ENCODE peak calls at places on chromosomes 13 and 19, in ten cellular contexts. One of them, this sample, is unnamed.

GRCh38 chr19:49210108-49210900 is 52.7 kb downstream of the TRPM4 start:
- DNase-seq in esophagus squamous epithelium: no peak
- DNase-seq in testis: peak; percentile 85
- DNase-seq in stomach: no peak
- DNase-seq in heart left ventricle: no peak
- DNase-seq in upper lobe of left lung: no peak
- DNase-seq in H1: peak; percentile 91
- DNase-seq in A549: no peak
- DNase-seq in NB4: peak; percentile 14
- DNase-seq in uterus: peak; percentile 32
- DNase-seq in this sample: no peak

GRCh38 chr19:47485210-47485609 is 1.2 kb upstream of the KPTN start:
- DNase-seq in esophagus squamous epithelium: no peak
- DNase-seq in testis: no peak
- DNase-seq in stomach: no peak
- DNase-seq in heart left ventricle: no peak
- DNase-seq in upper lobe of left lung: no peak
- DNase-seq in H1: no peak
- DNase-seq in A549: no peak
- DNase-seq in NB4: no peak
- DNase-seq in uterus: no peak
- DNase-seq in this sample: no peak

GRCh38 chr13:33158271-33158670 is 127.3 kb downstream of the STARD13 start:
- DNase-seq in esophagus squamous epithelium: no peak
- DNase-seq in testis: no peak
- DNase-seq in stomach: no peak
- DNase-seq in heart left ventricle: no peak
- DNase-seq in upper lobe of left lung: no peak
- DNase-seq in H1: no peak
- DNase-seq in A549: no peak
- DNase-seq in NB4: no peak
- DNase-seq in uterus: no peak
- DNase-seq in this sample: no peak

GRCh38 chr19:49881672-49882394 is 4.3 kb downstream of the TBC1D17 start:
- DNase-seq in esophagus squamous epithelium: no peak
- DNase-seq in testis: peak; percentile 88
- DNase-seq in stomach: no peak
- DNase-seq in heart left ventricle: no peak
- DNase-seq in upper lobe of left lung: no peak
- DNase-seq in H1: peak; percentile 64
- DNase-seq in A549: no peak
- DNase-seq in NB4: no peak
- DNase-seq in uterus: peak; percentile 14
- DNase-seq in this sample: no peak

GRCh38 chr19:30078381-30078910 is 136.4 kb downstream of the URI1 start:
- DNase-seq in esophagus squamous epithelium: no peak
- DNase-seq in testis: no peak
- DNase-seq in stomach: no peak
- DNase-seq in heart left ventricle: no peak
- DNase-seq in upper lobe of left lung: no peak
- DNase-seq in H1: no peak
- DNase-seq in A549: no peak
- DNase-seq in NB4: no peak
- DNase-seq in uterus: no peak
- DNase-seq in this sample: no peak

GRCh38 chr13:86892330-86892729 is 778.8 kb upstream of the SLITRK5 start:
- DNase-seq in esophagus squamous epithelium: no peak
- DNase-seq in testis: no peak
- DNase-seq in stomach: no peak
- DNase-seq in heart left ventricle: no peak
- DNase-seq in upper lobe of left lung: no peak
- DNase-seq in H1: no peak
- DNase-seq in A549: no peak
- DNase-seq in NB4: no peak
- DNase-seq in uterus: no peak
- DNase-seq in this sample: no peak

GRCh38 chr13:64075543-64076271 is 2660.1 kb upstream of the PCDH20 start:
- DNase-seq in esophagus squamous epithelium: no peak
- DNase-seq in testis: peak; percentile 69
- DNase-seq in stomach: peak; percentile 18
- DNase-seq in heart left ventricle: no peak
- DNase-seq in upper lobe of left lung: no peak
- DNase-seq in H1: no peak
- DNase-seq in A549: no peak
- DNase-seq in NB4: no peak
- DNase-seq in uterus: no peak
- DNase-seq in this sample: no peak

GRCh38 chr13:99442273-99442895 is 58.9 kb upstream of the TM9SF2 start:
- DNase-seq in esophagus squamous epithelium: no peak
- DNase-seq in testis: peak; percentile 69
- DNase-seq in stomach: peak; percentile 52
- DNase-seq in heart left ventricle: no peak
- DNase-seq in upper lobe of left lung: no peak
- DNase-seq in H1: no peak
- DNase-seq in A549: peak; percentile 15
- DNase-seq in NB4: peak; percentile 69
- DNase-seq in uterus: no peak
- DNase-seq in this sample: no peak

GRCh38 chr13:110028311-110028710 is 241.9 kb upstream of the IRS2 start:
- DNase-seq in esophagus squamous epithelium: no peak
- DNase-seq in testis: no peak
- DNase-seq in stomach: no peak
- DNase-seq in heart left ventricle: no peak
- DNase-seq in upper lobe of left lung: no peak
- DNase-seq in H1: no peak
- DNase-seq in A549: no peak
- DNase-seq in NB4: no peak
- DNase-seq in uterus: no peak
- DNase-seq in this sample: no peak

GRCh38 chr13:43878897-43879322 is 630 bp downstream of the CCDC122 start:
- DNase-seq in esophagus squamous epithelium: peak; percentile 9
- DNase-seq in testis: peak; percentile 80
- DNase-seq in stomach: peak; percentile 71
- DNase-seq in heart left ventricle: peak; percentile 86
- DNase-seq in upper lobe of left lung: peak; percentile 87
- DNase-seq in H1: no peak
- DNase-seq in A549: peak; percentile 41
- DNase-seq in NB4: peak; percentile 92
- DNase-seq in uterus: peak; percentile 65
- DNase-seq in this sample: peak; percentile 92

GRCh38 chr19:1538978-1539377 is 15.1 kb downstream of the PLK5 start:
- DNase-seq in esophagus squamous epithelium: no peak
- DNase-seq in testis: peak; percentile 81
- DNase-seq in stomach: no peak
- DNase-seq in heart left ventricle: no peak
- DNase-seq in upper lobe of left lung: no peak
- DNase-seq in H1: no peak
- DNase-seq in A549: no peak
- DNase-seq in NB4: no peak
- DNase-seq in uterus: no peak
- DNase-seq in this sample: no peak

GRCh38 chr19:2495651-2496316 is 19.9 kb downstream of the GADD45B start:
- DNase-seq in esophagus squamous epithelium: no peak
- DNase-seq in testis: peak; percentile 73
- DNase-seq in stomach: peak; percentile 65
- DNase-seq in heart left ventricle: peak; percentile 76
- DNase-seq in upper lobe of left lung: peak; percentile 77
- DNase-seq in H1: no peak
- DNase-seq in A549: no peak
- DNase-seq in NB4: no peak
- DNase-seq in uterus: peak; percentile 46
- DNase-seq in this sample: no peak

GRCh38 chr13:112963641-112964040 is 5.4 kb upstream of the MCF2L start:
- DNase-seq in esophagus squamous epithelium: no peak
- DNase-seq in testis: no peak
- DNase-seq in stomach: no peak
- DNase-seq in heart left ventricle: no peak
- DNase-seq in upper lobe of left lung: no peak
- DNase-seq in H1: no peak
- DNase-seq in A549: no peak
- DNase-seq in NB4: no peak
- DNase-seq in uterus: no peak
- DNase-seq in this sample: no peak

GRCh38 chr19:15464394-15465385 is at the start of gene RASAL3:
- DNase-seq in esophagus squamous epithelium: no peak
- DNase-seq in testis: no peak
- DNase-seq in stomach: no peak
- DNase-seq in heart left ventricle: no peak
- DNase-seq in upper lobe of left lung: peak; percentile 61
- DNase-seq in H1: no peak
- DNase-seq in A549: no peak
- DNase-seq in NB4: peak; percentile 80
- DNase-seq in uterus: no peak
- DNase-seq in this sample: no peak

GRCh38 chr19:15869109-15869555 is 28.7 kb downstream of the CYP4F2 start:
- DNase-seq in esophagus squamous epithelium: no peak
- DNase-seq in testis: peak; percentile 36
- DNase-seq in stomach: peak; percentile 42
- DNase-seq in heart left ventricle: no peak
- DNase-seq in upper lobe of left lung: peak; percentile 64
- DNase-seq in H1: no peak
- DNase-seq in A549: peak; percentile 72
- DNase-seq in NB4: peak; percentile 98
- DNase-seq in uterus: no peak
- DNase-seq in this sample: no peak

DNA sequence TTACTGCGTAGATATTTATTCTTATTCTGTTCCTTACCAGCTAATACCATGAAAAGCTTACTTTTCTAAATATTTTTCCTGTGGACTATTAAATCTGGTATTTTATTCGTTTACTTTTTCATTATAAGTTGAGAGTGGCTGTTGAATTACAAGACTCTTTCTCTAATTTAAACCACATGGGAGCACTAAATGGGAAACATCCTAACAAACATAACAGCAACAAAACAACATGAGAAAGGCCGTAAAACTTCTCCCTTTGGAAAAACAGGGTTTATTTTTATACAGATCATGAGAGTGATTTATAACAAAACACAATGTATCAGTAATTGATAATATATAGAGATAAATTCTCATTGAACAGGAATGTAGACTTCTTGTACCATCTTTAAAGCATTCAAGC is 1592.1 kb downstream of the EFNB2 start:
- DNase-seq in esophagus squamous epithelium: no peak
- DNase-seq in testis: no peak
- DNase-seq in stomach: no peak
- DNase-seq in heart left ventricle: no peak
- DNase-seq in upper lobe of left lung: no peak
- DNase-seq in H1: no peak
- DNase-seq in A549: no peak
- DNase-seq in NB4: no peak
- DNase-seq in uterus: no peak
- DNase-seq in this sample: no peak
- TF ChIP-seq POLR2A in esophagus squamous epithelium: no peak
- TF ChIP-seq POLR2A in testis: no peak
- TF ChIP-seq POLR2A in stomach: no peak
- TF ChIP-seq POLR2A in heart left ventricle: no peak
- TF ChIP-seq POLR2A in upper lobe of left lung: no peak
- TF ChIP-seq POLR2A in H1: no peak
- TF ChIP-seq POLR2A in A549: no peak
- TF ChIP-seq POLR2A in NB4: no peak
- TF ChIP-seq POLR2A in uterus: no peak
- TF ChIP-seq POLR2A in this sample: no peak

GRCh38 chr19:53812335-53812734 is 11.8 kb downstream of the NLRP12 start:
- DNase-seq in esophagus squamous epithelium: no peak
- DNase-seq in testis: no peak
- DNase-seq in stomach: no peak
- DNase-seq in heart left ventricle: no peak
- DNase-seq in upper lobe of left lung: no peak
- DNase-seq in H1: peak; percentile 54
- DNase-seq in A549: no peak
- DNase-seq in NB4: peak; percentile 55
- DNase-seq in uterus: no peak
- DNase-seq in this sample: no peak

GRCh38 chr19:53808710-53809125 is 15.4 kb downstream of the NLRP12 start:
- DNase-seq in esophagus squamous epithelium: no peak
- DNase-seq in testis: no peak
- DNase-seq in stomach: no peak
- DNase-seq in heart left ventricle: no peak
- DNase-seq in upper lobe of left lung: no peak
- DNase-seq in H1: no peak
- DNase-seq in A549: peak; percentile 52
- DNase-seq in NB4: peak; percentile 73
- DNase-seq in uterus: no peak
- DNase-seq in this sample: no peak

GRCh38 chr19:53810891-53811290 is 13.2 kb downstream of the NLRP12 start:
- DNase-seq in esophagus squamous epithelium: no peak
- DNase-seq in testis: no peak
- DNase-seq in stomach: no peak
- DNase-seq in heart left ventricle: no peak
- DNase-seq in upper lobe of left lung: no peak
- DNase-seq in H1: no peak
- DNase-seq in A549: no peak
- DNase-seq in NB4: no peak
- DNase-seq in uterus: no peak
- DNase-seq in this sample: no peak

GRCh38 chr19:53810187-53810546 is 13.9 kb downstream of the NLRP12 start:
- DNase-seq in esophagus squamous epithelium: no peak
- DNase-seq in testis: no peak
- DNase-seq in stomach: no peak
- DNase-seq in heart left ventricle: no peak
- DNase-seq in upper lobe of left lung: no peak
- DNase-seq in H1: no peak
- DNase-seq in A549: no peak
- DNase-seq in NB4: no peak
- DNase-seq in uterus: no peak
- DNase-seq in this sample: no peak

GRCh38 chr19:53809518-53810186 is 14.5 kb downstream of the NLRP12 start:
- DNase-seq in esophagus squamous epithelium: no peak
- DNase-seq in testis: no peak
- DNase-seq in stomach: no peak
- DNase-seq in heart left ventricle: no peak
- DNase-seq in upper lobe of left lung: no peak
- DNase-seq in H1: peak; percentile 90
- DNase-seq in A549: no peak
- DNase-seq in NB4: peak; percentile 73
- DNase-seq in uterus: no peak
- DNase-seq in this sample: no peak
- TF ChIP-seq CTCF in esophagus squamous epithelium: no peak
- TF ChIP-seq CTCF in testis: no peak
- TF ChIP-seq CTCF in stomach: no peak
- TF ChIP-seq CTCF in heart left ventricle: peak; percentile 20
- TF ChIP-seq CTCF in upper lobe of left lung: no peak
- TF ChIP-seq CTCF in H1: peak; percentile 90
- TF ChIP-seq CTCF in A549: peak; percentile 25
- TF ChIP-seq CTCF in NB4: peak; percentile 67
- TF ChIP-seq CTCF in uterus: no peak
- TF ChIP-seq CTCF in this sample: no peak

GRCh38 chr13:19957320-19958118 is 1.0 kb upstream of the ZMYM2 start:
- DNase-seq in esophagus squamous epithelium: peak; percentile 17
- DNase-seq in testis: peak; percentile 94
- DNase-seq in stomach: peak; percentile 78
- DNase-seq in heart left ventricle: peak; percentile 77
- DNase-seq in upper lobe of left lung: peak; percentile 84
- DNase-seq in H1: peak; percentile 86
- DNase-seq in A549: peak; percentile 58
- DNase-seq in NB4: peak; percentile 71
- DNase-seq in uterus: peak; percentile 76
- DNase-seq in this sample: peak; percentile 93
- TF ChIP-seq POLR2A in esophagus squamous epithelium: no peak
- TF ChIP-seq POLR2A in testis: no peak
- TF ChIP-seq POLR2A in stomach: no peak
- TF ChIP-seq POLR2A in heart left ventricle: peak; percentile 19
- TF ChIP-seq POLR2A in upper lobe of left lung: peak; percentile 59
- TF ChIP-seq POLR2A in H1: peak; percentile 90
- TF ChIP-seq POLR2A in A549: peak; percentile 43
- TF ChIP-seq POLR2A in NB4: no peak
- TF ChIP-seq POLR2A in uterus: no peak
- TF ChIP-seq POLR2A in this sample: no peak

GRCh38 chr13:94416454-94417080 is 62.9 kb downstream of the DCT start:
- DNase-seq in esophagus squamous epithelium: no peak
- DNase-seq in testis: peak; percentile 23
- DNase-seq in stomach: no peak
- DNase-seq in heart left ventricle: no peak
- DNase-seq in upper lobe of left lung: peak; percentile 34
- DNase-seq in H1: peak; percentile 56
- DNase-seq in A549: no peak
- DNase-seq in NB4: peak; percentile 37
- DNase-seq in uterus: no peak
- DNase-seq in this sample: no peak
- TF ChIP-seq CTCF in esophagus squamous epithelium: peak; percentile 49
- TF ChIP-seq CTCF in testis: no peak
- TF ChIP-seq CTCF in stomach: no peak
- TF ChIP-seq CTCF in heart left ventricle: peak; percentile 11
- TF ChIP-seq CTCF in upper lobe of left lung: no peak
- TF ChIP-seq CTCF in H1: peak; percentile 98
- TF ChIP-seq CTCF in A549: no peak
- TF ChIP-seq CTCF in NB4: peak; percentile 71
- TF ChIP-seq CTCF in uterus: no peak
- TF ChIP-seq CTCF in this sample: peak; percentile 2

This sample was measured in esophagus muscularis mucosa.